ENCODE peak calls at places on chromosomes 11 and 22, in six cellular contexts. One of them, this sample, is unnamed.

GRCh38 chr11:75140269-75141138 is 10.4 kb upstream of the SLCO2B1 start:
- DNase-seq in DMS153: no peak
- DNase-seq in neural crest cell: peak; percentile 66
- DNase-seq in fibroblast of the conjunctiva: no peak
- DNase-seq in iris pigment epithelial cell: peak; percentile 23
- DNase-seq in stimulated activated CD8-positive, alpha-beta memory T cell treated with anti-CD3 and anti-CD28 coated beads, Interleukin-2, amount 100 ng/mL, for 1 hour: peak; percentile 59
- DNase-seq in this sample: no peak

GRCh38 chr11:2999464-2999998 is 7.4 kb upstream of the NAP1L4 start:
- DNase-seq in DMS153: no peak
- DNase-seq in neural crest cell: no peak
- DNase-seq in fibroblast of the conjunctiva: no peak
- DNase-seq in iris pigment epithelial cell: no peak
- DNase-seq in stimulated activated CD8-positive, alpha-beta memory T cell treated with anti-CD3 and anti-CD28 coated beads, Interleukin-2, amount 100 ng/mL, for 1 hour: no peak
- DNase-seq in this sample: no peak

GRCh38 chr11:33724644-33725035 is 11.6 kb downstream of the CD59 start:
- DNase-seq in DMS153: no peak
- DNase-seq in neural crest cell: no peak
- DNase-seq in fibroblast of the conjunctiva: no peak
- DNase-seq in iris pigment epithelial cell: peak; percentile 73
- DNase-seq in stimulated activated CD8-positive, alpha-beta memory T cell treated with anti-CD3 and anti-CD28 coated beads, Interleukin-2, amount 100 ng/mL, for 1 hour: no peak
- DNase-seq in this sample: no peak

GRCh38 chr11:940496-941135 is 14.9 kb downstream of the AP2A2 start:
- DNase-seq in DMS153: no peak
- DNase-seq in neural crest cell: no peak
- DNase-seq in fibroblast of the conjunctiva: no peak
- DNase-seq in iris pigment epithelial cell: no peak
- DNase-seq in stimulated activated CD8-positive, alpha-beta memory T cell treated with anti-CD3 and anti-CD28 coated beads, Interleukin-2, amount 100 ng/mL, for 1 hour: no peak
- DNase-seq in this sample: no peak

GRCh38 chr11:61361237-61361636 is 445 bp downstream of the CYB561A3 start:
- DNase-seq in DMS153: no peak
- DNase-seq in neural crest cell: no peak
- DNase-seq in fibroblast of the conjunctiva: no peak
- DNase-seq in iris pigment epithelial cell: no peak
- DNase-seq in stimulated activated CD8-positive, alpha-beta memory T cell treated with anti-CD3 and anti-CD28 coated beads, Interleukin-2, amount 100 ng/mL, for 1 hour: no peak
- DNase-seq in this sample: no peak

GRCh38 chr11:33531743-33532181 is 168.9 kb downstream of the C11orf91 start:
- DNase-seq in DMS153: no peak
- DNase-seq in neural crest cell: no peak
- DNase-seq in fibroblast of the conjunctiva: no peak
- DNase-seq in iris pigment epithelial cell: peak; percentile 71
- DNase-seq in stimulated activated CD8-positive, alpha-beta memory T cell treated with anti-CD3 and anti-CD28 coated beads, Interleukin-2, amount 100 ng/mL, for 1 hour: no peak
- DNase-seq in this sample: peak; percentile 96

GRCh38 chr11:126547161-126547560 is 191.7 kb downstream of the ST3GAL4 start:
- DNase-seq in DMS153: no peak
- DNase-seq in neural crest cell: no peak
- DNase-seq in fibroblast of the conjunctiva: no peak
- DNase-seq in iris pigment epithelial cell: peak; percentile 29
- DNase-seq in stimulated activated CD8-positive, alpha-beta memory T cell treated with anti-CD3 and anti-CD28 coated beads, Interleukin-2, amount 100 ng/mL, for 1 hour: no peak
- DNase-seq in this sample: peak; percentile 78

GRCh38 chr11:120034881-120035620 is 102.9 kb downstream of the TRIM29 start:
- DNase-seq in DMS153: peak; percentile 28
- DNase-seq in neural crest cell: no peak
- DNase-seq in fibroblast of the conjunctiva: no peak
- DNase-seq in iris pigment epithelial cell: no peak
- DNase-seq in stimulated activated CD8-positive, alpha-beta memory T cell treated with anti-CD3 and anti-CD28 coated beads, Interleukin-2, amount 100 ng/mL, for 1 hour: no peak
- DNase-seq in this sample: no peak

GRCh38 chr11:61637287-61637686 is 42.9 kb upstream of the DAGLA start:
- DNase-seq in DMS153: no peak
- DNase-seq in neural crest cell: no peak
- DNase-seq in fibroblast of the conjunctiva: no peak
- DNase-seq in iris pigment epithelial cell: no peak
- DNase-seq in stimulated activated CD8-positive, alpha-beta memory T cell treated with anti-CD3 and anti-CD28 coated beads, Interleukin-2, amount 100 ng/mL, for 1 hour: no peak
- DNase-seq in this sample: no peak

GRCh38 chr22:37198290-37199102 is 10.4 kb upstream of the C1QTNF6 start:
- DNase-seq in DMS153: peak; percentile 51
- DNase-seq in neural crest cell: peak; percentile 94
- DNase-seq in fibroblast of the conjunctiva: peak; percentile 45
- DNase-seq in iris pigment epithelial cell: peak; percentile 68
- DNase-seq in stimulated activated CD8-positive, alpha-beta memory T cell treated with anti-CD3 and anti-CD28 coated beads, Interleukin-2, amount 100 ng/mL, for 1 hour: peak; percentile 84
- DNase-seq in this sample: peak; percentile 62

GRCh38 chr22:21042978-21043855 is 2.5 kb upstream of the LRRC74B start:
- DNase-seq in DMS153: no peak
- DNase-seq in neural crest cell: no peak
- DNase-seq in fibroblast of the conjunctiva: no peak
- DNase-seq in iris pigment epithelial cell: no peak
- DNase-seq in stimulated activated CD8-positive, alpha-beta memory T cell treated with anti-CD3 and anti-CD28 coated beads, Interleukin-2, amount 100 ng/mL, for 1 hour: no peak
- DNase-seq in this sample: peak; percentile 52

GRCh38 chr11:128399186-128399585 is 188.2 kb downstream of the ETS1 start:
- DNase-seq in DMS153: peak; percentile 44
- DNase-seq in neural crest cell: no peak
- DNase-seq in fibroblast of the conjunctiva: no peak
- DNase-seq in iris pigment epithelial cell: peak; percentile 92
- DNase-seq in stimulated activated CD8-positive, alpha-beta memory T cell treated with anti-CD3 and anti-CD28 coated beads, Interleukin-2, amount 100 ng/mL, for 1 hour: no peak
- DNase-seq in this sample: no peak

GRCh38 chr22:50739279-50739691 is 1.3 kb downstream of the ACR start:
- DNase-seq in DMS153: no peak
- DNase-seq in neural crest cell: no peak
- DNase-seq in fibroblast of the conjunctiva: no peak
- DNase-seq in iris pigment epithelial cell: no peak
- DNase-seq in stimulated activated CD8-positive, alpha-beta memory T cell treated with anti-CD3 and anti-CD28 coated beads, Interleukin-2, amount 100 ng/mL, for 1 hour: no peak
- DNase-seq in this sample: no peak

GRCh38 chr11:131932584-131933360 is 562.4 kb downstream of the NTM start:
- DNase-seq in DMS153: peak; percentile 9
- DNase-seq in neural crest cell: no peak
- DNase-seq in fibroblast of the conjunctiva: no peak
- DNase-seq in iris pigment epithelial cell: no peak
- DNase-seq in stimulated activated CD8-positive, alpha-beta memory T cell treated with anti-CD3 and anti-CD28 coated beads, Interleukin-2, amount 100 ng/mL, for 1 hour: no peak
- DNase-seq in this sample: no peak

GRCh38 chr11:76185931-76186401 is 20.3 kb downstream of the WNT11 start:
- DNase-seq in DMS153: no peak
- DNase-seq in neural crest cell: peak; percentile 29
- DNase-seq in fibroblast of the conjunctiva: peak; percentile 43
- DNase-seq in iris pigment epithelial cell: no peak
- DNase-seq in stimulated activated CD8-positive, alpha-beta memory T cell treated with anti-CD3 and anti-CD28 coated beads, Interleukin-2, amount 100 ng/mL, for 1 hour: no peak
- DNase-seq in this sample: no peak

GRCh38 chr11:9362393-9362863 is 22.0 kb upstream of the IPO7 start:
- DNase-seq in DMS153: no peak
- DNase-seq in neural crest cell: no peak
- DNase-seq in fibroblast of the conjunctiva: no peak
- DNase-seq in iris pigment epithelial cell: no peak
- DNase-seq in stimulated activated CD8-positive, alpha-beta memory T cell treated with anti-CD3 and anti-CD28 coated beads, Interleukin-2, amount 100 ng/mL, for 1 hour: no peak
- DNase-seq in this sample: no peak

GRCh38 chr22:27952091-27952490 is 33.0 kb upstream of the PITPNB start:
- DNase-seq in DMS153: no peak
- DNase-seq in neural crest cell: no peak
- DNase-seq in fibroblast of the conjunctiva: peak; percentile 60
- DNase-seq in iris pigment epithelial cell: peak; percentile 91
- DNase-seq in stimulated activated CD8-positive, alpha-beta memory T cell treated with anti-CD3 and anti-CD28 coated beads, Interleukin-2, amount 100 ng/mL, for 1 hour: no peak
- DNase-seq in this sample: peak; percentile 21

GRCh38 chr22:38228873-38229740 is 27.3 kb downstream of the MAFF start:
- DNase-seq in DMS153: peak; percentile 19
- DNase-seq in neural crest cell: no peak
- DNase-seq in fibroblast of the conjunctiva: peak; percentile 31
- DNase-seq in iris pigment epithelial cell: peak; percentile 76
- DNase-seq in stimulated activated CD8-positive, alpha-beta memory T cell treated with anti-CD3 and anti-CD28 coated beads, Interleukin-2, amount 100 ng/mL, for 1 hour: no peak
- DNase-seq in this sample: peak; percentile 84

GRCh38 chr11:43578346-43579170 is 102.0 kb upstream of the HSD17B12 start:
- DNase-seq in DMS153: no peak
- DNase-seq in neural crest cell: no peak
- DNase-seq in fibroblast of the conjunctiva: no peak
- DNase-seq in iris pigment epithelial cell: peak; percentile 39
- DNase-seq in stimulated activated CD8-positive, alpha-beta memory T cell treated with anti-CD3 and anti-CD28 coated beads, Interleukin-2, amount 100 ng/mL, for 1 hour: no peak
- DNase-seq in this sample: no peak

GRCh38 chr11:8307601-8308000 is 43.9 kb upstream of the LMO1 start:
- DNase-seq in DMS153: no peak
- DNase-seq in neural crest cell: no peak
- DNase-seq in fibroblast of the conjunctiva: no peak
- DNase-seq in iris pigment epithelial cell: no peak
- DNase-seq in stimulated activated CD8-positive, alpha-beta memory T cell treated with anti-CD3 and anti-CD28 coated beads, Interleukin-2, amount 100 ng/mL, for 1 hour: no peak
- DNase-seq in this sample: no peak

GRCh38 chr11:79076526-79077115 is 364.2 kb downstream of the TENM4 start:
- DNase-seq in DMS153: no peak
- DNase-seq in neural crest cell: peak; percentile 48
- DNase-seq in fibroblast of the conjunctiva: no peak
- DNase-seq in iris pigment epithelial cell: peak; percentile 54
- DNase-seq in stimulated activated CD8-positive, alpha-beta memory T cell treated with anti-CD3 and anti-CD28 coated beads, Interleukin-2, amount 100 ng/mL, for 1 hour: no peak
- DNase-seq in this sample: no peak

GRCh38 chr22:24592846-24593809 is at the start of gene LRRC75B:
- DNase-seq in DMS153: peak; percentile 22
- DNase-seq in neural crest cell: peak; percentile 80
- DNase-seq in fibroblast of the conjunctiva: peak; percentile 76
- DNase-seq in iris pigment epithelial cell: peak; percentile 85
- DNase-seq in stimulated activated CD8-positive, alpha-beta memory T cell treated with anti-CD3 and anti-CD28 coated beads, Interleukin-2, amount 100 ng/mL, for 1 hour: no peak
- DNase-seq in this sample: no peak

GRCh38 chr11:133896642-133897330 is 51.5 kb upstream of the SPATA19 start:
- DNase-seq in DMS153: no peak
- DNase-seq in neural crest cell: no peak
- DNase-seq in fibroblast of the conjunctiva: no peak
- DNase-seq in iris pigment epithelial cell: no peak
- DNase-seq in stimulated activated CD8-positive, alpha-beta memory T cell treated with anti-CD3 and anti-CD28 coated beads, Interleukin-2, amount 100 ng/mL, for 1 hour: no peak
- DNase-seq in this sample: no peak

GRCh38 chr22:28894320-28894719 is 10.9 kb downstream of the ZNRF3 start:
- DNase-seq in DMS153: no peak
- DNase-seq in neural crest cell: no peak
- DNase-seq in fibroblast of the conjunctiva: no peak
- DNase-seq in iris pigment epithelial cell: no peak
- DNase-seq in stimulated activated CD8-positive, alpha-beta memory T cell treated with anti-CD3 and anti-CD28 coated beads, Interleukin-2, amount 100 ng/mL, for 1 hour: no peak
- DNase-seq in this sample: no peak

GRCh38 chr22:50481045-50481439 is 301 bp upstream of the ADM2 start:
- DNase-seq in DMS153: no peak
- DNase-seq in neural crest cell: no peak
- DNase-seq in fibroblast of the conjunctiva: no peak
- DNase-seq in iris pigment epithelial cell: no peak
- DNase-seq in stimulated activated CD8-positive, alpha-beta memory T cell treated with anti-CD3 and anti-CD28 coated beads, Interleukin-2, amount 100 ng/mL, for 1 hour: no peak
- DNase-seq in this sample: no peak

GRCh38 chr11:94857337-94857736 is 89.2 kb downstream of the AMOTL1 start:
- DNase-seq in DMS153: no peak
- DNase-seq in neural crest cell: no peak
- DNase-seq in fibroblast of the conjunctiva: no peak
- DNase-seq in iris pigment epithelial cell: no peak
- DNase-seq in stimulated activated CD8-positive, alpha-beta memory T cell treated with anti-CD3 and anti-CD28 coated beads, Interleukin-2, amount 100 ng/mL, for 1 hour: no peak
- DNase-seq in this sample: no peak

GRCh38 chr22:44915441-44915840 is 94.4 kb downstream of the PHF21B start:
- DNase-seq in DMS153: no peak
- DNase-seq in neural crest cell: no peak
- DNase-seq in fibroblast of the conjunctiva: no peak
- DNase-seq in iris pigment epithelial cell: no peak
- DNase-seq in stimulated activated CD8-positive, alpha-beta memory T cell treated with anti-CD3 and anti-CD28 coated beads, Interleukin-2, amount 100 ng/mL, for 1 hour: no peak
- DNase-seq in this sample: no peak

GRCh38 chr11:114621072-114621471 is 25.5 kb upstream of the NXPE4 start:
- DNase-seq in DMS153: no peak
- DNase-seq in neural crest cell: no peak
- DNase-seq in fibroblast of the conjunctiva: no peak
- DNase-seq in iris pigment epithelial cell: no peak
- DNase-seq in stimulated activated CD8-positive, alpha-beta memory T cell treated with anti-CD3 and anti-CD28 coated beads, Interleukin-2, amount 100 ng/mL, for 1 hour: no peak
- DNase-seq in this sample: no peak

GRCh38 chr11:7570938-7571337 is 57.1 kb downstream of the PPFIBP2 start:
- DNase-seq in DMS153: no peak
- DNase-seq in neural crest cell: no peak
- DNase-seq in fibroblast of the conjunctiva: no peak
- DNase-seq in iris pigment epithelial cell: no peak
- DNase-seq in stimulated activated CD8-positive, alpha-beta memory T cell treated with anti-CD3 and anti-CD28 coated beads, Interleukin-2, amount 100 ng/mL, for 1 hour: no peak
- DNase-seq in this sample: no peak

GRCh38 chr11:97739892-97740782 is 1280.6 kb upstream of the CNTN5 start:
- DNase-seq in DMS153: peak; percentile 5
- DNase-seq in neural crest cell: no peak
- DNase-seq in fibroblast of the conjunctiva: peak; percentile 27
- DNase-seq in iris pigment epithelial cell: peak; percentile 87
- DNase-seq in stimulated activated CD8-positive, alpha-beta memory T cell treated with anti-CD3 and anti-CD28 coated beads, Interleukin-2, amount 100 ng/mL, for 1 hour: no peak
- DNase-seq in this sample: peak; percentile 14

GRCh38 chr11:71934213-71934612 is 5.4 kb downstream of the RNF121 start:
- DNase-seq in DMS153: no peak
- DNase-seq in neural crest cell: no peak
- DNase-seq in fibroblast of the conjunctiva: no peak
- DNase-seq in iris pigment epithelial cell: no peak
- DNase-seq in stimulated activated CD8-positive, alpha-beta memory T cell treated with anti-CD3 and anti-CD28 coated beads, Interleukin-2, amount 100 ng/mL, for 1 hour: no peak
- DNase-seq in this sample: no peak

GRCh38 chr11:2742201-2742600 is 42.4 kb upstream of the KCNQ1OT1 start:
- DNase-seq in DMS153: no peak
- DNase-seq in neural crest cell: no peak
- DNase-seq in fibroblast of the conjunctiva: no peak
- DNase-seq in iris pigment epithelial cell: no peak
- DNase-seq in stimulated activated CD8-positive, alpha-beta memory T cell treated with anti-CD3 and anti-CD28 coated beads, Interleukin-2, amount 100 ng/mL, for 1 hour: no peak
- DNase-seq in this sample: no peak

GRCh38 chr11:130499828-130500227 is 51.4 kb downstream of the ADAMTS15 start:
- DNase-seq in DMS153: no peak
- DNase-seq in neural crest cell: no peak
- DNase-seq in fibroblast of the conjunctiva: peak; percentile 20
- DNase-seq in iris pigment epithelial cell: peak; percentile 24
- DNase-seq in stimulated activated CD8-positive, alpha-beta memory T cell treated with anti-CD3 and anti-CD28 coated beads, Interleukin-2, amount 100 ng/mL, for 1 hour: no peak
- DNase-seq in this sample: no peak

GRCh38 chr22:43273902-43274484 is 69.2 kb downstream of the SCUBE1 start:
- DNase-seq in DMS153: peak; percentile 44
- DNase-seq in neural crest cell: peak; percentile 52
- DNase-seq in fibroblast of the conjunctiva: peak; percentile 46
- DNase-seq in iris pigment epithelial cell: peak; percentile 60
- DNase-seq in stimulated activated CD8-positive, alpha-beta memory T cell treated with anti-CD3 and anti-CD28 coated beads, Interleukin-2, amount 100 ng/mL, for 1 hour: no peak
- DNase-seq in this sample: peak; percentile 25

GRCh38 chr11:76910620-76911414 is 50.1 kb downstream of the ACER3 start:
- DNase-seq in DMS153: no peak
- DNase-seq in neural crest cell: no peak
- DNase-seq in fibroblast of the conjunctiva: no peak
- DNase-seq in iris pigment epithelial cell: peak; percentile 37
- DNase-seq in stimulated activated CD8-positive, alpha-beta memory T cell treated with anti-CD3 and anti-CD28 coated beads, Interleukin-2, amount 100 ng/mL, for 1 hour: no peak
- DNase-seq in this sample: no peak

GRCh38 chr22:49881856-49882255 is 28.2 kb downstream of the ZBED4 start:
- DNase-seq in DMS153: no peak
- DNase-seq in neural crest cell: no peak
- DNase-seq in fibroblast of the conjunctiva: no peak
- DNase-seq in iris pigment epithelial cell: no peak
- DNase-seq in stimulated activated CD8-positive, alpha-beta memory T cell treated with anti-CD3 and anti-CD28 coated beads, Interleukin-2, amount 100 ng/mL, for 1 hour: no peak
- DNase-seq in this sample: no peak

This sample was measured in A172.